ENCODE peak calls at places on chromosome 22, in six cellular contexts. W, V, K, L, U and G are unnamed samples.

GRCh38 chr22:42214625-42215415 is 55.6 kb downstream of the TCF20 start:
- DNase-seq in W (no peak), V (no peak), K (peak; percentile 21), L (no peak), U (no peak), G (peak; percentile 68)

GRCh38 chr22:42335839-42336378 is 65.5 kb upstream of the TCF20 start:
- DNase-seq in W (no peak), V (no peak), K (no peak), L (no peak), U (no peak), G (no peak)

GRCh38 chr22:23903328-23903971 is 9.3 kb downstream of the MIF start:
- DNase-seq in W (no peak), V (no peak), K (no peak), L (no peak), U (peak; percentile 12), G (no peak)

GRCh38 chr22:20451920-20452319 is 14.3 kb upstream of the SCARF2 start:
- DNase-seq in W (no peak), V (no peak), K (no peak), L (no peak), U (no peak), G (no peak)

GRCh38 chr22:42959472-42960145 is 55.3 kb downstream of the PACSIN2 start:
- DNase-seq in W (no peak), V (peak; percentile 90), K (peak; percentile 51), L (no peak), U (peak; percentile 88), G (no peak)

GRCh38 chr22:19523240-19524169 is 705 bp downstream of the CLDN5 start:
- DNase-seq in W (no peak), V (no peak), K (peak; percentile 87), L (no peak), U (peak; percentile 9), G (peak; percentile 89)

GRCh38 chr22:37534445-37534844 is 15.2 kb upstream of the CARD10 start:
- DNase-seq in W (no peak), V (no peak), K (no peak), L (no peak), U (no peak), G (no peak)

GRCh38 chr22:32177221-32177765 is 18.2 kb upstream of the C22orf42 start:
- DNase-seq in W (peak; percentile 1), V (no peak), K (peak; percentile 51), L (no peak), U (no peak), G (no peak)

GRCh38 chr22:19871845-19872778 is 17.4 kb upstream of the GNB1L start:
- DNase-seq in W (no peak), V (no peak), K (peak; percentile 47), L (no peak), U (no peak), G (peak; percentile 42)

GRCh38 chr22:18998998-18999397 is 62.9 kb upstream of the PRODH start:
- DNase-seq in W (no peak), V (no peak), K (peak; percentile 90), L (no peak), U (no peak), G (peak; percentile 88)

GRCh38 chr22:17781319-17782031 is 7.2 kb upstream of the BID start:
- DNase-seq in W (peak; percentile 25), V (peak; percentile 58), K (no peak), L (no peak), U (peak; percentile 94), G (no peak)

GRCh38 chr22:36569999-36570398 is 41.0 kb upstream of the EIF3D start:
- DNase-seq in W (no peak), V (no peak), K (peak; percentile 87), L (peak; percentile 33), U (peak; percentile 27), G (peak; percentile 90)

GRCh38 chr22:25650834-25651233 is 86.4 kb downstream of the GRK3 start:
- DNase-seq in W (no peak), V (no peak), K (no peak), L (no peak), U (no peak), G (no peak)

GRCh38 chr22:44304354-44304753 is 8.4 kb downstream of the SHISAL1 start:
- DNase-seq in W (peak; percentile 11), V (no peak), K (no peak), L (no peak), U (peak; percentile 47), G (peak; percentile 64)

GRCh38 chr22:18068381-18068988 is 9.3 kb upstream of the PEX26 start:
- DNase-seq in W (no peak), V (no peak), K (no peak), L (no peak), U (peak; percentile 44), G (no peak)

GRCh38 chr22:19803736-19804267 is 43.2 kb downstream of the TBX1 start:
- DNase-seq in W (no peak), V (no peak), K (no peak), L (no peak), U (no peak), G (peak; percentile 50)

GRCh38 chr22:41725510-41726110 is 26.3 kb downstream of the MEI1 start:
- DNase-seq in W (peak; percentile 15), V (peak; percentile 89), K (no peak), L (no peak), U (peak; percentile 12), G (no peak)

GRCh38 chr22:30262112-30262511 is 4.5 kb downstream of the OSM start:
- DNase-seq in W (no peak), V (no peak), K (no peak), L (no peak), U (no peak), G (no peak)

GRCh38 chr22:30263883-30264282 is 2.8 kb downstream of the OSM start:
- DNase-seq in W (no peak), V (no peak), K (no peak), L (no peak), U (no peak), G (peak; percentile 54)

GRCh38 chr22:30265131-30265720 is 1.4 kb downstream of the OSM start:
- DNase-seq in W (no peak), V (no peak), K (no peak), L (no peak), U (no peak), G (no peak)

GRCh38 chr22:30261134-30261533 is 5.5 kb downstream of the OSM start:
- DNase-seq in W (no peak), V (peak; percentile 75), K (no peak), L (no peak), U (no peak), G (no peak)

GRCh38 chr22:30262917-30263741 is 3.5 kb downstream of the OSM start:
- DNase-seq in W (peak; percentile 72), V (no peak), K (peak; percentile 95), L (no peak), U (peak; percentile 61), G (peak; percentile 95)
- H3K4me3 ChIP-seq in W (peak overlapping the region; percentile 45), V (peak overlapping the region; percentile 49), K (no peak overlapping the region), L (peak overlapping the region; percentile 45), U (peak overlapping the region; percentile 26), G (no peak overlapping the region)

GRCh38 chr22:30945653-30946052 is 22.9 kb downstream of the MORC2 start:
- DNase-seq in W (no peak), V (no peak), K (no peak), L (no peak), U (no peak), G (no peak)

GRCh38 chr22:30943368-30943767 is 25.2 kb downstream of the MORC2 start:
- DNase-seq in W (no peak), V (no peak), K (no peak), L (no peak), U (no peak), G (no peak)

GRCh38 chr22:30944986-30945385 is 23.6 kb downstream of the MORC2 start:
- DNase-seq in W (no peak), V (no peak), K (no peak), L (no peak), U (no peak), G (no peak)

GRCh38 chr22:30940655-30941362 is 27.8 kb downstream of the MORC2 start:
- DNase-seq in W (no peak), V (no peak), K (no peak), L (no peak), U (no peak), G (no peak)

GRCh38 chr22:30941363-30941740 is 27.2 kb downstream of the MORC2 start:
- DNase-seq in W (no peak), V (no peak), K (no peak), L (no peak), U (no peak), G (no peak)
- H3K36me3 ChIP-seq in W (peaks cover under 1% of the 10 kb centered on the region), V (peaks cover 66% of the 10 kb centered on the region), K (peaks cover 97% of the 10 kb centered on the region), L (peaks cover 17% of the 10 kb centered on the region), U (peaks cover 80% of the 10 kb centered on the region), G (peaks cover 76% of the 10 kb centered on the region)

GRCh38 chr22:50601669-50602337 is 1.2 kb downstream of the MAPK8IP2 start:
- DNase-seq in W (no peak), V (no peak), K (no peak), L (no peak), U (no peak), G (peak; percentile 55)
- H3K27me3 ChIP-seq in W (no peaks in the 10 kb centered on the region), V (peaks cover 58% of the 10 kb centered on the region), K (peaks cover 91% of the 10 kb centered on the region), L (no peaks in the 10 kb centered on the region), U (peaks cover 56% of the 10 kb centered on the region), G (peaks cover 31% of the 10 kb centered on the region)

GRCh38 chr22:46076651-46077339 is 73.5 kb upstream of the PPARA start:
- DNase-seq in W (peak; percentile 71), V (peak; percentile 63), K (no peak), L (no peak), U (peak; percentile 37), G (no peak)

GRCh38 chr22:46075764-46076531 is 74.4 kb upstream of the PPARA start:
- DNase-seq in W (no peak), V (no peak), K (no peak), L (no peak), U (no peak), G (no peak)

GRCh38 chr22:46078241-46079092 is 71.9 kb upstream of the PPARA start:
- DNase-seq in W (peak; percentile 88), V (no peak), K (no peak), L (no peak), U (no peak), G (peak; percentile 76)

GRCh38 chr22:46079093-46079860 is 71.0 kb upstream of the PPARA start:
- DNase-seq in W (no peak), V (no peak), K (no peak), L (no peak), U (no peak), G (no peak)

GRCh38 chr22:46077669-46078099 is 72.6 kb upstream of the PPARA start:
- DNase-seq in W (no peak), V (no peak), K (no peak), L (no peak), U (no peak), G (no peak)
- H3K4me3 ChIP-seq in W (peak overlapping the region; percentile 94), V (no peak overlapping the region), K (no peak overlapping the region), L (peak overlapping the region; percentile 90), U (no peak overlapping the region), G (no peak overlapping the region)

DNA sequence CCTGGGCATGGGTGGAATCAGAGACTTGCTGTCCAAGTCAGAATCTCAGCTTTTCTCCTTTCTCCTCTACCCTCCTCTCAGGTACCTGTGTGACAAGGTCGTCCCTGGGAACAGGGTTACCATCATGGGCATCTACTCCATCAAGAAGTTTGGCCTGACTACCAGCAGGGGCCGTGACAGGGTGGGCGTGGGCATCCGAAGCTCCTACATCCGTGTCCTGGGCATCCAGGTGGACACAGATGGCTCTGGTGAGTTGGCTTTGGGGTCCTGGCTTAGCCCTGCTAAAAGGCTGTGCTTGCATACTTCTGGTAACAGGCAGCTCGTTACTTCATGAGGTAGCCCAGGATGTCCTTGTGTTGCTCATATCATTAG is 10.7 kb downstream of the MCM5 start:
- DNase-seq in W (no peak), V (no peak), K (no peak), L (no peak), U (no peak), G (no peak)
- H3K36me3 ChIP-seq in W (peaks cover 35% of the 10 kb centered on the region), V (peaks cover 28% of the 10 kb centered on the region), K (peaks cover 84% of the 10 kb centered on the region), L (peaks cover 79% of the 10 kb centered on the region), U (peaks cover 27% of the 10 kb centered on the region), G (peaks cover 77% of the 10 kb centered on the region)